ENCODE peak calls at places on chromosome 18, in six cellular contexts. One of them, this sample, is unnamed.

GRCh38 chr18:76075777-76076176 is 419.3 kb downstream of the ZNF516 start:
- DNase-seq in AG09309: no peak
- DNase-seq in HL-60: no peak
- DNase-seq in Peyer's patch: no peak
- DNase-seq in HepG2: no peak
- DNase-seq in upper lobe of right lung: no peak
- DNase-seq in this sample: no peak

GRCh38 chr18:34659579-34660517 is 50.2 kb upstream of the DTNA start:
- DNase-seq in HL-60: peak; percentile 58
- DNase-seq in Peyer's patch: peak; percentile 30
- DNase-seq in AG09309: peak; percentile 88
- DNase-seq in HepG2: peak; percentile 84
- DNase-seq in upper lobe of right lung: peak; percentile 74
- DNase-seq in this sample: peak; percentile 95

GRCh38 chr18:42514522-42514921 is 559.5 kb downstream of the PIK3C3 start:
- DNase-seq in Peyer's patch: no peak
- DNase-seq in upper lobe of right lung: no peak
- DNase-seq in HepG2: no peak
- DNase-seq in AG09309: no peak
- DNase-seq in HL-60: no peak
- DNase-seq in this sample: peak; percentile 53

GRCh38 chr18:42883177-42883576 is 232.3 kb downstream of the RIT2 start:
- DNase-seq in HL-60: no peak
- DNase-seq in AG09309: no peak
- DNase-seq in Peyer's patch: no peak
- DNase-seq in HepG2: no peak
- DNase-seq in upper lobe of right lung: no peak
- DNase-seq in this sample: no peak

GRCh38 chr18:55927831-55928230 is 339.8 kb upstream of the TCF4 start:
- DNase-seq in HepG2: no peak
- DNase-seq in upper lobe of right lung: no peak
- DNase-seq in HL-60: no peak
- DNase-seq in Peyer's patch: no peak
- DNase-seq in AG09309: peak; percentile 87
- DNase-seq in this sample: peak; percentile 73

GRCh38 chr18:50654658-50655550 is 95.0 kb downstream of the MAPK4 start:
- DNase-seq in upper lobe of right lung: no peak
- DNase-seq in AG09309: no peak
- DNase-seq in Peyer's patch: no peak
- DNase-seq in HL-60: no peak
- DNase-seq in HepG2: peak; percentile 27
- DNase-seq in this sample: no peak

GRCh38 chr18:63207154-63207790 is 112.3 kb downstream of the BCL2 start:
- DNase-seq in HepG2: no peak
- DNase-seq in Peyer's patch: peak; percentile 67
- DNase-seq in upper lobe of right lung: no peak
- DNase-seq in HL-60: no peak
- DNase-seq in AG09309: no peak
- DNase-seq in this sample: no peak

GRCh38 chr18:35580748-35581534 is 599 bp upstream of the GALNT1 start:
- DNase-seq in HL-60: peak; percentile 82
- DNase-seq in Peyer's patch: peak; percentile 59
- DNase-seq in AG09309: no peak
- DNase-seq in HepG2: peak; percentile 23
- DNase-seq in upper lobe of right lung: peak; percentile 84
- DNase-seq in this sample: no peak

GRCh38 chr18:72197598-72197997 is 346.5 kb downstream of the CBLN2 start:
- DNase-seq in AG09309: no peak
- DNase-seq in HepG2: no peak
- DNase-seq in Peyer's patch: no peak
- DNase-seq in HL-60: no peak
- DNase-seq in upper lobe of right lung: no peak
- DNase-seq in this sample: no peak

GRCh38 chr18:25661836-25662235 is 309.9 kb upstream of the ZNF521 start:
- DNase-seq in HepG2: no peak
- DNase-seq in AG09309: no peak
- DNase-seq in HL-60: no peak
- DNase-seq in upper lobe of right lung: no peak
- DNase-seq in Peyer's patch: no peak
- DNase-seq in this sample: no peak

GRCh38 chr18:54822872-54823845 is 5.1 kb upstream of the RAB27B start:
- DNase-seq in HepG2: no peak
- DNase-seq in Peyer's patch: no peak
- DNase-seq in upper lobe of right lung: no peak
- DNase-seq in HL-60: no peak
- DNase-seq in AG09309: peak; percentile 96
- DNase-seq in this sample: peak; percentile 63

GRCh38 chr18:24189007-24189528 is 50.2 kb downstream of the CABYR start:
- DNase-seq in AG09309: no peak
- DNase-seq in upper lobe of right lung: no peak
- DNase-seq in HepG2: no peak
- DNase-seq in HL-60: no peak
- DNase-seq in Peyer's patch: no peak
- DNase-seq in this sample: no peak

GRCh38 chr18:76212958-76213357 is 282.1 kb downstream of the ZNF516 start:
- DNase-seq in HepG2: no peak
- DNase-seq in HL-60: peak; percentile 24
- DNase-seq in upper lobe of right lung: no peak
- DNase-seq in Peyer's patch: no peak
- DNase-seq in AG09309: no peak
- DNase-seq in this sample: no peak

GRCh38 chr18:57029761-57030160 is 117.1 kb upstream of the BOD1L2 start:
- DNase-seq in HL-60: no peak
- DNase-seq in AG09309: no peak
- DNase-seq in HepG2: peak; percentile 20
- DNase-seq in Peyer's patch: no peak
- DNase-seq in upper lobe of right lung: no peak
- DNase-seq in this sample: no peak

GRCh38 chr18:8847900-8848299 is 142.5 kb downstream of the MTCL1 start:
- DNase-seq in AG09309: no peak
- DNase-seq in HL-60: no peak
- DNase-seq in Peyer's patch: no peak
- DNase-seq in upper lobe of right lung: no peak
- DNase-seq in HepG2: no peak
- DNase-seq in this sample: no peak

DNA sequence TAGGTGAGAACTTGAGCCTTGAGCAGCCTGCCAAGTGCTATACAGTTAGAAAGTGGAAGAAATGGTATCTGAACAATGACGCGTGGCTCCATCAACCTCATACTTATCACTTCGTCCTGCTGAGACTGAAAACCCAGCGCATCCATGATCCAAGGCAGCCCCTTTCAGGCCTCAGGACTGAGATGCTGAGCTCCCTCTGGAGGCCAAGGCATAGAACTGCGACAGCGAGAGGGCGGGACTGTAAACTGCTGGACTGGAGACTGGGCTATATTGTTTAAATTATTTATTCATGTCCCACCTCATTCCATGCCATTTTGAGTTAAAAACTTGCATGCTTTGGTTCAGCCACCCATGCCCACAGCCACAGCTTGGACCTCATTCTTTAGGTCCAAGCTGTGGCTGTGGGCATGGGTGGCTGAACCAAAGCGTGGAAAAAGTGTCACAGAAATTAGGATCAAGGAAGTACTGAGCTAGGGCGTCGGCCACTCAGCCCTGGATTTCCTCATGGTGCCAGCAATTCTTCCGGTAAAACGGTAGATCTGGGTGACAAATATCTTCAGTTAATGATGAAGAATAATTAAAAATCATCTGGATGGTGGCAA is 195.5 kb downstream of the L3MBTL4 start:
- DNase-seq in HL-60: peak; percentile 26
- DNase-seq in upper lobe of right lung: no peak
- DNase-seq in HepG2: peak; percentile 24
- DNase-seq in AG09309: peak; percentile 4
- DNase-seq in Peyer's patch: no peak
- DNase-seq in this sample: peak; percentile 55
- TF ChIP-seq CTCF in HL-60: peak; percentile 87
- TF ChIP-seq CTCF in upper lobe of right lung: peak; percentile 50
- TF ChIP-seq CTCF in HepG2: peak; percentile 77
- TF ChIP-seq CTCF in AG09309: peak; percentile 85
- TF ChIP-seq CTCF in Peyer's patch: peak; percentile 35
- TF ChIP-seq CTCF in this sample: peak; percentile 98

GRCh38 chr18:68507781-68508180 is 207.1 kb downstream of the TMX3 start:
- DNase-seq in HL-60: no peak
- DNase-seq in Peyer's patch: no peak
- DNase-seq in upper lobe of right lung: no peak
- DNase-seq in AG09309: no peak
- DNase-seq in HepG2: no peak
- DNase-seq in this sample: no peak
- H3K4me3 ChIP-seq in HL-60: no peak overlapping the region
- H3K4me3 ChIP-seq in Peyer's patch: no peak overlapping the region
- H3K4me3 ChIP-seq in upper lobe of right lung: no peak overlapping the region
- H3K4me3 ChIP-seq in AG09309: no peak overlapping the region
- H3K4me3 ChIP-seq in HepG2: no peak overlapping the region
- H3K4me3 ChIP-seq in this sample: no peak overlapping the region

DNA sequence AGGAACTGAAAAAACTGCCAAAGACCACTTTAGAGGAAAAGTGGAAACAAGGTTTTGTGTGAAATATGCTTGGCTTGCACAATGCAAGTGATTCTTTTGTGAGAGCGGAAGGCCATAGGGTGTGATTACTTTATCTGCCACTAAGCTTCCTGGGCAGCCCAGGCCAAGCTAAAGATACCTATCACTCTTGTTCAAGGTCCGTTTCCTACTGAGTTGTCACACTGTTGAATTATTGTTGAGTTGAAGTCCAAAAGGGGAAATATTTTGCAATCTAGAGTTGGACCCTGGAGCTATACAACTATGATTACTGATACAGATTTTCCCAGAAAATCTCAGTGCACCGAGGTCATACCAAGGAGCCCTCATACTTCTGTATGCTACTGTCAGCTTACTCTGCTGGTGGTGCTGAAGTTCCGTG is 72.7 kb upstream of the CTAGE1 start:
- DNase-seq in Peyer's patch: no peak
- DNase-seq in upper lobe of right lung: no peak
- DNase-seq in HepG2: peak; percentile 79
- DNase-seq in HL-60: no peak
- DNase-seq in AG09309: no peak
- DNase-seq in this sample: no peak
- TF ChIP-seq CTCF in Peyer's patch: peak; percentile 70
- TF ChIP-seq CTCF in upper lobe of right lung: peak; percentile 9
- TF ChIP-seq CTCF in HepG2: peak; percentile 50
- TF ChIP-seq CTCF in HL-60: no peak
- TF ChIP-seq CTCF in AG09309: no peak
- TF ChIP-seq CTCF in this sample: no peak

GRCh38 chr18:70292628-70293027 is 3.8 kb downstream of the SOCS6 start:
- DNase-seq in HL-60: no peak
- DNase-seq in upper lobe of right lung: no peak
- DNase-seq in HepG2: no peak
- DNase-seq in AG09309: no peak
- DNase-seq in Peyer's patch: no peak
- DNase-seq in this sample: no peak

GRCh38 chr18:70295192-70295522 is 6.3 kb downstream of the SOCS6 start:
- DNase-seq in HL-60: no peak
- DNase-seq in AG09309: no peak
- DNase-seq in upper lobe of right lung: no peak
- DNase-seq in HepG2: no peak
- DNase-seq in Peyer's patch: no peak
- DNase-seq in this sample: no peak

GRCh38 chr18:70291295-70291574 is 2.4 kb downstream of the SOCS6 start:
- DNase-seq in AG09309: no peak
- DNase-seq in Peyer's patch: no peak
- DNase-seq in upper lobe of right lung: no peak
- DNase-seq in HL-60: no peak
- DNase-seq in HepG2: no peak
- DNase-seq in this sample: no peak

GRCh38 chr18:70294471-70295191 is 5.8 kb downstream of the SOCS6 start:
- DNase-seq in HL-60: no peak
- DNase-seq in upper lobe of right lung: no peak
- DNase-seq in HepG2: no peak
- DNase-seq in Peyer's patch: no peak
- DNase-seq in AG09309: no peak
- DNase-seq in this sample: no peak

GRCh38 chr18:70293166-70293565 is 4.3 kb downstream of the SOCS6 start:
- DNase-seq in Peyer's patch: no peak
- DNase-seq in AG09309: no peak
- DNase-seq in HepG2: no peak
- DNase-seq in HL-60: no peak
- DNase-seq in upper lobe of right lung: no peak
- DNase-seq in this sample: no peak
- H3K4me3 ChIP-seq in Peyer's patch: no peak overlapping the region
- H3K4me3 ChIP-seq in AG09309: no peak overlapping the region
- H3K4me3 ChIP-seq in HepG2: no peak overlapping the region
- H3K4me3 ChIP-seq in HL-60: no peak overlapping the region
- H3K4me3 ChIP-seq in upper lobe of right lung: no peak overlapping the region
- H3K4me3 ChIP-seq in this sample: no peak overlapping the region

GRCh38 chr18:59268722-59269562 is 4.3 kb downstream of the RAX start:
- DNase-seq in HepG2: peak; percentile 13
- DNase-seq in upper lobe of right lung: peak; percentile 74
- DNase-seq in HL-60: peak; percentile 31
- DNase-seq in Peyer's patch: no peak
- DNase-seq in AG09309: no peak
- DNase-seq in this sample: no peak
- TF ChIP-seq CTCF in HepG2: peak; percentile 42
- TF ChIP-seq CTCF in upper lobe of right lung: no peak
- TF ChIP-seq CTCF in HL-60: no peak
- TF ChIP-seq CTCF in Peyer's patch: no peak
- TF ChIP-seq CTCF in AG09309: no peak
- TF ChIP-seq CTCF in this sample: no peak

GRCh38 chr18:49654347-49654746 is 92.5 kb downstream of the LIPG start:
- DNase-seq in upper lobe of right lung: no peak
- DNase-seq in Peyer's patch: no peak
- DNase-seq in HL-60: no peak
- DNase-seq in AG09309: no peak
- DNase-seq in HepG2: no peak
- DNase-seq in this sample: no peak
- H3K4me3 ChIP-seq in upper lobe of right lung: no peak overlapping the region
- H3K4me3 ChIP-seq in Peyer's patch: no peak overlapping the region
- H3K4me3 ChIP-seq in HL-60: no peak overlapping the region
- H3K4me3 ChIP-seq in AG09309: no peak overlapping the region
- H3K4me3 ChIP-seq in HepG2: no peak overlapping the region
- H3K4me3 ChIP-seq in this sample: no peak overlapping the region

DNA sequence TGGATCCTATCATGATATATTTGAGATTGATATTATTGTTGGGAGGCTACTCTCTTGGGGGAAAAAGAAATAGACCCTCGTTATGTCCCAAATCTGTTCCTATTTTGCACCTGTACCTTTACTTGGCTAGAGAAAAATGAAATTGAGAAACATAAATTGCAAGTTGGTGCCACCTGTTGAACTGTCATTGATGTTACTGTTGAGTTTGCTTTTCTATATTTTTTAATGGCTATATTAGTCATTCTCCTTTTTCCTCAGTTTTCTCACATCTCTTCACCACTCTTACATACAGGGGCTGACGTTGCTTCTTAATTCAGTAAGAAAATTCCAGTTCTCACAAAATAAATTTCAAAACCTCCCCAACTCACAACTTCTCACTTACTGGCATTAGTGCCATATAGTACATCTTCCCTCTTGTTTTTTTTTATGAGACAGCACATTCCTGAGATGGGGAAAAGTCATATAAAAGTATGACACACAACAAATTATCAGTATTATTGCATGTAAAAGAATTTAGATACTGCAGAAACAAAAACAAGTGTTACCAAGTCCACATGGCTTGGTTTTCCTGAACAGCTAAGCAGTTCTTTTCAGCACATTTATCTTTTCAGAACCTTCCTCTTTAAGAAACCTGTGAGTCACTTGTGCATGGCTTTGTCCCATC is 348.3 kb upstream of the DSEL start:
- DNase-seq in Peyer's patch: no peak
- DNase-seq in AG09309: peak; percentile 98
- DNase-seq in HepG2: no peak
- DNase-seq in HL-60: no peak
- DNase-seq in upper lobe of right lung: no peak
- DNase-seq in this sample: no peak
- TF ChIP-seq CTCF in Peyer's patch: no peak
- TF ChIP-seq CTCF in AG09309: peak; percentile 1
- TF ChIP-seq CTCF in HepG2: no peak
- TF ChIP-seq CTCF in HL-60: no peak
- TF ChIP-seq CTCF in upper lobe of right lung: no peak
- TF ChIP-seq CTCF in this sample: no peak